ENCODE peak calls at places on chromosome 3, in four cellular contexts. One of them, this sample, is unnamed.

GRCh38 chr3:32816439-32817194 is 1.2 kb upstream of the TRIM71 start:
- DNase-seq in mesendoderm: peak
- DNase-seq in mesenchymal stem cell: peak
- DNase-seq in neuronal stem cell: peak
- DNase-seq in this sample: peak

GRCh38 chr3:59189561-59190338 is 139.9 kb upstream of the CFAP20DC start:
- DNase-seq in neuronal stem cell: no peak
- DNase-seq in mesenchymal stem cell: peak
- DNase-seq in mesendoderm: peak
- DNase-seq in this sample: no peak

GRCh38 chr3:140953028-140953960 is 11.7 kb downstream of the SLC25A36 start:
- DNase-seq in neuronal stem cell: no peak
- DNase-seq in mesendoderm: peak
- DNase-seq in mesenchymal stem cell: peak
- DNase-seq in this sample: no peak

GRCh38 chr3:154095832-154096421 is 25.3 kb upstream of the ARHGEF26 start:
- DNase-seq in mesendoderm: no peak
- DNase-seq in neuronal stem cell: no peak
- DNase-seq in mesenchymal stem cell: peak
- DNase-seq in this sample: no peak

GRCh38 chr3:12918231-12918630 is 76.9 kb upstream of the RPL32 start:
- DNase-seq in neuronal stem cell: no peak
- DNase-seq in mesenchymal stem cell: no peak
- DNase-seq in mesendoderm: no peak
- DNase-seq in this sample: no peak

GRCh38 chr3:67875338-67875737 is 220.9 kb upstream of the SUCLG2 start:
- DNase-seq in neuronal stem cell: no peak
- DNase-seq in mesenchymal stem cell: peak
- DNase-seq in mesendoderm: no peak
- DNase-seq in this sample: no peak

GRCh38 chr3:48738926-48739616 is 22.1 kb upstream of the IP6K2 start:
- DNase-seq in neuronal stem cell: no peak
- DNase-seq in mesendoderm: no peak
- DNase-seq in mesenchymal stem cell: no peak
- DNase-seq in this sample: no peak

GRCh38 chr3:171086914-171087313 is 60.4 kb upstream of the SLC2A2 start:
- DNase-seq in mesendoderm: no peak
- DNase-seq in mesenchymal stem cell: no peak
- DNase-seq in neuronal stem cell: no peak
- DNase-seq in this sample: no peak

GRCh38 chr3:53232641-53233377 is 23.0 kb downstream of the TKT start:
- DNase-seq in mesenchymal stem cell: no peak
- DNase-seq in neuronal stem cell: no peak
- DNase-seq in mesendoderm: no peak
- DNase-seq in this sample: no peak

GRCh38 chr3:44476181-44476599 is 1.3 kb downstream of the ZNF445 start:
- DNase-seq in neuronal stem cell: no peak
- DNase-seq in mesendoderm: no peak
- DNase-seq in mesenchymal stem cell: peak
- DNase-seq in this sample: no peak

GRCh38 chr3:174775603-174776002 is 83.5 kb upstream of the NAALADL2 start:
- DNase-seq in mesenchymal stem cell: no peak
- DNase-seq in neuronal stem cell: no peak
- DNase-seq in mesendoderm: peak
- DNase-seq in this sample: no peak

GRCh38 chr3:43363621-43364266 is 77.4 kb downstream of the SNRK start:
- DNase-seq in mesenchymal stem cell: peak
- DNase-seq in mesendoderm: no peak
- DNase-seq in neuronal stem cell: no peak
- DNase-seq in this sample: no peak

GRCh38 chr3:105837143-105837740 is 31.6 kb downstream of the CBLB start:
- DNase-seq in mesendoderm: no peak
- DNase-seq in neuronal stem cell: no peak
- DNase-seq in mesenchymal stem cell: no peak
- DNase-seq in this sample: no peak

GRCh38 chr3:196996454-196997265 is 28.0 kb upstream of the PIGZ start:
- DNase-seq in mesenchymal stem cell: no peak
- DNase-seq in neuronal stem cell: no peak
- DNase-seq in mesendoderm: no peak
- DNase-seq in this sample: peak

GRCh38 chr3:177336841-177337430 is 139.7 kb upstream of the TBL1XR1 start:
- DNase-seq in mesenchymal stem cell: peak
- DNase-seq in mesendoderm: no peak
- DNase-seq in neuronal stem cell: no peak
- DNase-seq in this sample: no peak

GRCh38 chr3:111621535-111621934 is 26.4 kb upstream of the ZBED2 start:
- DNase-seq in mesenchymal stem cell: no peak
- DNase-seq in mesendoderm: peak
- DNase-seq in neuronal stem cell: peak
- DNase-seq in this sample: peak

GRCh38 chr3:170470063-170471006 is 51.7 kb downstream of the CLDN11 start:
- DNase-seq in mesendoderm: no peak
- DNase-seq in neuronal stem cell: no peak
- DNase-seq in mesenchymal stem cell: peak
- DNase-seq in this sample: no peak

GRCh38 chr3:50194128-50194902 is 2.9 kb downstream of the GNAT1 start:
- DNase-seq in mesendoderm: peak
- DNase-seq in neuronal stem cell: peak
- DNase-seq in mesenchymal stem cell: peak
- DNase-seq in this sample: peak

GRCh38 chr3:4350789-4351163 is 47.6 kb downstream of the SETMAR start:
- DNase-seq in neuronal stem cell: peak
- DNase-seq in mesenchymal stem cell: peak
- DNase-seq in mesendoderm: peak
- DNase-seq in this sample: no peak

GRCh38 chr3:42159147-42159546 is 68.0 kb downstream of the TRAK1 start:
- DNase-seq in neuronal stem cell: no peak
- DNase-seq in mesendoderm: no peak
- DNase-seq in mesenchymal stem cell: no peak
- DNase-seq in this sample: no peak

GRCh38 chr3:9534429-9534828 is 19.2 kb downstream of the LHFPL4 start:
- DNase-seq in mesendoderm: no peak
- DNase-seq in mesenchymal stem cell: no peak
- DNase-seq in neuronal stem cell: no peak
- DNase-seq in this sample: no peak

GRCh38 chr3:60585918-60586317 is 665.3 kb downstream of the FHIT start:
- DNase-seq in neuronal stem cell: no peak
- DNase-seq in mesendoderm: no peak
- DNase-seq in mesenchymal stem cell: no peak
- DNase-seq in this sample: no peak

GRCh38 chr3:52742418-52743041 is 28.2 kb downstream of the NEK4 start:
- DNase-seq in neuronal stem cell: no peak
- DNase-seq in mesenchymal stem cell: peak
- DNase-seq in mesendoderm: peak
- DNase-seq in this sample: no peak

GRCh38 chr3:146371902-146372301 is 97.5 kb downstream of the PLSCR2 start:
- DNase-seq in mesendoderm: no peak
- DNase-seq in mesenchymal stem cell: no peak
- DNase-seq in neuronal stem cell: no peak
- DNase-seq in this sample: no peak

GRCh38 chr3:141275032-141275422 is 43.4 kb downstream of the PXYLP1 start:
- DNase-seq in mesenchymal stem cell: peak
- DNase-seq in neuronal stem cell: no peak
- DNase-seq in mesendoderm: no peak
- DNase-seq in this sample: no peak

GRCh38 chr3:355622-356021 is 159.1 kb downstream of the CHL1 start:
- DNase-seq in mesenchymal stem cell: peak
- DNase-seq in mesendoderm: no peak
- DNase-seq in neuronal stem cell: no peak
- DNase-seq in this sample: no peak

GRCh38 chr3:99355465-99355864 is 282.9 kb upstream of the COL8A1 start:
- DNase-seq in mesenchymal stem cell: no peak
- DNase-seq in mesendoderm: no peak
- DNase-seq in neuronal stem cell: no peak
- DNase-seq in this sample: no peak

GRCh38 chr3:177811111-177811510 is 613.8 kb upstream of the TBL1XR1 start:
- DNase-seq in mesenchymal stem cell: no peak
- DNase-seq in mesendoderm: no peak
- DNase-seq in neuronal stem cell: no peak
- DNase-seq in this sample: no peak

GRCh38 chr3:176663376-176663775 is 533.9 kb downstream of the TBL1XR1 start:
- DNase-seq in neuronal stem cell: no peak
- DNase-seq in mesendoderm: peak
- DNase-seq in mesenchymal stem cell: peak
- DNase-seq in this sample: no peak

GRCh38 chr3:45537960-45538640 is 56.5 kb upstream of the LIMD1 start:
- DNase-seq in mesenchymal stem cell: no peak
- DNase-seq in mesendoderm: no peak
- DNase-seq in neuronal stem cell: no peak
- DNase-seq in this sample: no peak
- H2BK5ac ChIP-seq in mesenchymal stem cell: no peak
- H2BK5ac ChIP-seq in mesendoderm: no peak
- H2BK5ac ChIP-seq in neuronal stem cell: no peak
- H2BK5ac ChIP-seq in this sample: no peak

DNA sequence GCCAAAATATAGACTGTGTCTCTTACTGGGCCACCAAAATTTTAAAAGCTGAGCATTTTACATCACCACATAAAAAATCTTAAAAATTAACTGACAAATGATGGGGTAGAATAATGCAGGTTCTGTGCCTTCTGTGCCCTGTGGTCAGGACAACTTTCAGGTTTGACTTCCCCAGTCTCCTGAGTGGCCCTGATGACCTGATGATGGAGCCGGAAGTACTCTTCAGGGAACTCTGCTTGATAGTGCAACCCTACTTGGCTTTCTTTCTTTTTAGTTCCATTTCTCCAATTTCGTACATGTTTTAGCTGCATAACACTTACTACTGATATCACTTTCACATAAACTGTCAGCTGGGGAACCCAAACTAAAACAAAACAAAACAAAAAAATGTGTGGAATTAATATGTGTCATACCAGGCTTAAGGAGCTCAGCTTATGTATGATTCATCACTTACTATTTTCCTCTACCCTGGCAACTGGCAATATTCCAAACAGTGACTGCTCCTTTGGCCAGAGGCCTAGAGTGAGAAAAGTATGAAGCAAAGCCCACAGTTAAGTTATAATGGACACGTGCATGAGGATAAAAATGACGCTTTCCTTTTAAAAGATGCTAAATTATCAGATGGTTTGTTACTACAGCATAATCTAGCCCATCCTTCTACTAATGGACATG is 194.3 kb downstream of the BCHE start:
- DNase-seq in mesenchymal stem cell: peak
- DNase-seq in mesendoderm: peak
- DNase-seq in neuronal stem cell: no peak
- DNase-seq in this sample: no peak
- H2BK15ac ChIP-seq in mesenchymal stem cell: no peak
- H2BK15ac ChIP-seq in mesendoderm: no peak
- H2BK15ac ChIP-seq in neuronal stem cell: no peak
- H2BK15ac ChIP-seq in this sample: no peak

GRCh38 chr3:45737222-45737621 is 48.0 kb downstream of the SACM1L start:
- DNase-seq in neuronal stem cell: no peak
- DNase-seq in mesendoderm: no peak
- DNase-seq in mesenchymal stem cell: no peak
- DNase-seq in this sample: no peak
- H2BK5ac ChIP-seq in neuronal stem cell: no peak
- H2BK5ac ChIP-seq in mesendoderm: no peak
- H2BK5ac ChIP-seq in mesenchymal stem cell: no peak
- H2BK5ac ChIP-seq in this sample: no peak

GRCh38 chr3:134307425-134307824 is 56.8 kb upstream of the RYK start:
- DNase-seq in neuronal stem cell: no peak
- DNase-seq in mesenchymal stem cell: no peak
- DNase-seq in mesendoderm: no peak
- DNase-seq in this sample: no peak
- H2BK15ac ChIP-seq in neuronal stem cell: no peak
- H2BK15ac ChIP-seq in mesenchymal stem cell: no peak
- H2BK15ac ChIP-seq in mesendoderm: peak
- H2BK15ac ChIP-seq in this sample: no peak

GRCh38 chr3:149384167-149384566 is 6.7 kb upstream of the TM4SF1 start:
- DNase-seq in mesendoderm: no peak
- DNase-seq in mesenchymal stem cell: no peak
- DNase-seq in neuronal stem cell: no peak
- DNase-seq in this sample: no peak

GRCh38 chr3:149386299-149386606 is 8.8 kb upstream of the TM4SF1 start:
- DNase-seq in mesendoderm: no peak
- DNase-seq in neuronal stem cell: no peak
- DNase-seq in mesenchymal stem cell: no peak
- DNase-seq in this sample: no peak

GRCh38 chr3:149383703-149384102 is 6.3 kb upstream of the TM4SF1 start:
- DNase-seq in mesenchymal stem cell: no peak
- DNase-seq in mesendoderm: no peak
- DNase-seq in neuronal stem cell: no peak
- DNase-seq in this sample: no peak

GRCh38 chr3:149384911-149385321 is 7.5 kb upstream of the TM4SF1 start:
- DNase-seq in mesendoderm: peak
- DNase-seq in neuronal stem cell: no peak
- DNase-seq in mesenchymal stem cell: peak
- DNase-seq in this sample: no peak

GRCh38 chr3:149385617-149386298 is 8.3 kb upstream of the TM4SF1 start:
- DNase-seq in mesendoderm: no peak
- DNase-seq in mesenchymal stem cell: no peak
- DNase-seq in neuronal stem cell: no peak
- DNase-seq in this sample: no peak
- H2BK5ac ChIP-seq in mesendoderm: no peak
- H2BK5ac ChIP-seq in mesenchymal stem cell: no peak
- H2BK5ac ChIP-seq in neuronal stem cell: no peak
- H2BK5ac ChIP-seq in this sample: no peak

DNA sequence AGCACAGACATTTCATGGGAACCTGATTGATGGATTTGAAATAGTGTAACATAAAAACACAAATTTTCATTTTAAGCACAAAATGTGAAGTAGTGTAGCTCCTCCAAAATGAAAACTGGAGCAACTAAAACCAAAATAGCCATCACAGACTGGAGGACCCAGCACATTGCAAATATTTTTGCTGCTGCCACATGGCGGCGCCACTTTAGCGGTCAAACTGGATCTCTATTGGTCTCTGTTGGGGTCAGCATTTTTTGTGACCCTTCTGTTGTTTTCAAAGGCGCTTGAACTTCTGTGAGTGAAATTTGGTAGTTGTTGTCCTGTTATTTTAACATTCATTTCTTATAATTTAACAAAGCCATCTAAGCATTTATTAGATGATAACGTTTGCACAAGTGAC is 259.9 kb downstream of the IL20RB start:
- DNase-seq in mesenchymal stem cell: no peak
- DNase-seq in mesendoderm: peak
- DNase-seq in neuronal stem cell: no peak
- DNase-seq in this sample: peak
- H2BK15ac ChIP-seq in mesenchymal stem cell: no peak
- H2BK15ac ChIP-seq in mesendoderm: no peak
- H2BK15ac ChIP-seq in neuronal stem cell: no peak
- H2BK15ac ChIP-seq in this sample: no peak

This sample was measured in H9.